ENCODE peak calls at places on chromosomes 13 and 19, in four cellular contexts. K is Panc1, V is SK-N-SH, L is HCT116. J is an unnamed sample.
A peak's percentile ranks its signal among the peaks of the same experiment; 100 is the strongest.

GRCh38 chr19:35327642-35328041 is 1.3 kb upstream of the CD22 start:
- DNase-seq in K (no peak), V (no peak), L (no peak), J (no peak)

GRCh38 chr19:778910-779653 is 18.2 kb upstream of the PTBP1 start:
- DNase-seq in K (no peak), V (no peak), L (no peak), J (peak; percentile 77)

GRCh38 chr13:100828226-100828625 is 153.6 kb upstream of the TMTC4 start:
- DNase-seq in K (no peak), V (peak; percentile 28), L (no peak), J (no peak)

GRCh38 chr19:41218615-41219507 is at the start of gene AXL:
- DNase-seq in K (no peak), V (peak; percentile 43), L (peak; percentile 38), J (no peak)

GRCh38 chr13:113405481-113406300 is 41.8 kb upstream of the GRTP1 start:
- DNase-seq in K (no peak), V (no peak), L (no peak), J (no peak)

GRCh38 chr13:51626749-51627148 is 42.5 kb downstream of the WDFY2 start:
- DNase-seq in K (no peak), V (no peak), L (no peak), J (no peak)

GRCh38 chr13:100382787-100383186 is 205.8 kb downstream of the GGACT start:
- DNase-seq in K (no peak), V (no peak), L (no peak), J (no peak)

GRCh38 chr19:45972944-45973525 is 630 bp downstream of the NOVA2 start:
- DNase-seq in K (no peak), V (no peak), L (no peak), J (no peak)

GRCh38 chr19:2288743-2289713 is 7.1 kb upstream of the PEAK3 start:
- DNase-seq in K (no peak), V (no peak), L (no peak), J (peak; percentile 72)

GRCh38 chr13:77215543-77215942 is 111.4 kb downstream of the MYCBP2 start:
- DNase-seq in K (no peak), V (no peak), L (no peak), J (no peak)

GRCh38 chr13:32284927-32285632 is 30.1 kb downstream of the ZAR1L start:
- DNase-seq in K (no peak), V (no peak), L (peak; percentile 7), J (no peak)

GRCh38 chr13:82772802-82773201 is 1109.5 kb downstream of the SLITRK1 start:
- DNase-seq in K (no peak), V (no peak), L (no peak), J (no peak)

GRCh38 chr19:58554494-58555368 is at the start of gene CHMP2A:
- DNase-seq in K (peak; percentile 81), V (peak; percentile 96), L (peak; percentile 93), J (peak; percentile 98)

GRCh38 chr13:107969551-107969950 is 245.8 kb downstream of the LIG4 start:
- DNase-seq in K (no peak), V (no peak), L (no peak), J (no peak)

GRCh38 chr19:3505598-3506383 is at the start of gene FZR1:
- DNase-seq in K (peak; percentile 75), V (peak; percentile 100), L (peak; percentile 97), J (peak; percentile 99)
- TF ChIP-seq POLR2AphosphoS5 in K (peak; percentile 38), V (peak; percentile 64), L (peak; percentile 71), J (peak; percentile 57)

GRCh38 chr19:16795731-16796130 is 33.5 kb upstream of the SIN3B start:
- DNase-seq in K (no peak), V (no peak), L (no peak), J (no peak)
- TF ChIP-seq POLR2AphosphoS5 in K (no peak), V (no peak), L (no peak), J (no peak)

DNA sequence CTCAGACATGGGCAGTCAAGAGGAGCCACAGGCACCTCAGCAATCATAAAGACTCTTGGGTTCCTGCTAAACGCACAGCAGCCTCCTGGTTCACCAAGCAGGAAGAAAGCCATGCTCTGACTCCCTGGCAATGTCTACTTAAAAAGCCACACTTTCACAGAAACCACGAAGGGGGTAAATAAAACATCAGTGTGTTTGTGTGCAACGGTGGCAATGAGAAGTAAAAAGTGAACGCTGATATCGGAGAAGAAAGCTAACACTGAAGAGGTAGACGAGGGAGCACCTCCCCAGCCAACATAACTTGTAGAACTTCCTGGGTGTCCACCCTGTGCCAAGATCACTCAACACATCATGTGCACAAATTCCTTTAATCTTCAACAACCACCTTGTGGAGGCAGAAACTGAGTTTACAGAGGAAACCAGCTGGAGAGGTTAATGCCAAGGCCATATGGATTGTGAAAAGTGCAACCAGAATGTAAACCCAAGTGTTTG is 30.2 kb downstream of the HSPH1 start:
- DNase-seq in K (no peak), V (no peak), L (no peak), J (no peak)
- TF ChIP-seq POLR2AphosphoS5 in K (no peak), V (no peak), L (no peak), J (no peak)

DNA sequence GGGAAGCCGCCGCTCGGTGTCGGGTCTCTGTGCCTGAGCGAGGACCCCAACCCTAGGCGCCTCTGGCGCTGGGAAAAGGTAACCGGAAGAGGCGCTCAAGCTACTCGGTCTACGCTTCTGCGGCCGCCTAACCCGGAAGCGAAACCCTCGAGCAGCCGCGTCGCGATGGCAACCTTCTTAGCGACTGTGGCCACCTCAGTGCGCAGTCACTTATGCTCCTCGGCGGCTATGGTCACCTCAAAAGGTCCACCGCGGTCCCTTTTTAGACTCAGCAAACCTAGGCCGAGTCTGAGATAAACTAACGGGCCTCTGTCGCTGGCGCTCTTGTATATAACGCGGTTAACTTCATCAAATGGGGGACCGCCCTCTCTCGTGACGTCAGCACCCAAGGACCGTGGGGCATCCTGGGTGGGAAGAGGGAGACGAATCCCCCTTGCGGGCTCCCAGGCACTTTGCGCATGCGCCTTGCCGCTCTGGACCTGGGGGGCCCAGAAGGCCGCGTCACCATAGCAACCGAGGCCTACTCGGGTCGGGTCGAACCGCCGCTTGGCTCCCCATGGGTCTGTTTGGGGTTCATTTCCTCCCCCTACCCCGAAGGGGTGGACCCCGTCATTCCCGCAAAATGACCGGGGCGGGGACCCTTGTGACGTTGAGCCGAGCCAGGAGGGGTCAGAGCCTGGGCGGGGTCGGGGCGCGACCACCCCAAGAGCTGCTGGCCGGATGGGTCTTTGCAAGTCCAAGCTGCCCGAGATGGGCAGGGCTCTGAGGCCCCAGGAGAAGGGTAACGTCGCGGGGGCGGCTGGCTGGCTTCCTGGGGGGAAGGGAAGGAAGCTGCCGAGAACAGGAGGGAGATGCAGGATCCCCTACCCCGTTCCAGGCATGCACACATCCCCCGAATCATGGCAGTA is at the start of gene GTF2F1:
- DNase-seq in K (peak; percentile 75), V (peak; percentile 99), L (peak; percentile 90), J (peak; percentile 92)
- TF ChIP-seq POLR2AphosphoS5 in K (peak; percentile 53), V (peak; percentile 70), L (peak; percentile 81), J (peak; percentile 34)